ENCODE peak calls at places on chromosomes 7 and 10, in seven cellular contexts. Y is SK-N-SH, U is H1, O is HCT116, Z is GM12878, G is K562, I is HepG2. S is an unnamed sample.

GRCh38 chr7:81155654-81156373 is 237.0 kb upstream of the SEMA3C start:
- DNase-seq in Y (no peak), U (no peak), O (peak), Z (no peak), G (no peak), I (peak), S (no peak)

GRCh38 chr10:132226586-132227405 is 40.0 kb downstream of the DPYSL4 start:
- DNase-seq in Y (no peak), U (no peak), O (no peak), Z (no peak), G (no peak), I (no peak), S (no peak)

GRCh38 chr7:55508301-55509011 is 63.8 kb downstream of the VOPP1 start:
- DNase-seq in Y (no peak), U (no peak), O (no peak), Z (no peak), G (no peak), I (peak), S (no peak)

GRCh38 chr7:87447251-87447650 is 28.2 kb downstream of the ABCB4 start:
- DNase-seq in Y (no peak), U (no peak), O (no peak), Z (no peak), G (no peak), I (no peak), S (no peak)

GRCh38 chr7:2856388-2857169 is 12.5 kb upstream of the GNA12 start:
- DNase-seq in Y (no peak), U (no peak), O (no peak), Z (no peak), G (no peak), I (peak), S (no peak)

GRCh38 chr10:77702166-77702565 is 64.6 kb upstream of the KCNMA1 start:
- DNase-seq in Y (no peak), U (no peak), O (no peak), Z (no peak), G (no peak), I (no peak), S (no peak)

GRCh38 chr7:132298782-132299181 is 277.5 kb downstream of the PLXNA4 start:
- DNase-seq in Y (no peak), U (no peak), O (no peak), Z (no peak), G (no peak), I (no peak), S (no peak)

GRCh38 chr7:87105401-87105800 is 45.9 kb upstream of the ELAPOR2 start:
- DNase-seq in Y (no peak), U (no peak), O (no peak), Z (no peak), G (no peak), I (no peak), S (no peak)

GRCh38 chr10:90148121-90148855 is 446.9 kb downstream of the KIF20B start:
- DNase-seq in Y (peak), U (no peak), O (peak), Z (no peak), G (no peak), I (peak), S (no peak)

GRCh38 chr10:86229378-86229777 is 137.2 kb downstream of the GRID1 start:
- DNase-seq in Y (no peak), U (no peak), O (no peak), Z (no peak), G (no peak), I (no peak), S (no peak)

GRCh38 chr10:9608592-9608991 is 1409.1 kb upstream of the CELF2 start:
- DNase-seq in Y (no peak), U (no peak), O (no peak), Z (no peak), G (no peak), I (no peak), S (no peak)

GRCh38 chr10:16787361-16787791 is 29.8 kb downstream of the RSU1 start:
- DNase-seq in Y (no peak), U (no peak), O (no peak), Z (no peak), G (no peak), I (no peak), S (no peak)

GRCh38 chr7:155292680-155293226 is 4.9 kb upstream of the INSIG1 start:
- DNase-seq in Y (no peak), U (no peak), O (no peak), Z (no peak), G (peak), I (no peak), S (no peak)

GRCh38 chr7:120856621-120857352 is 1.2 kb downstream of the TSPAN12 start:
- DNase-seq in Y (peak), U (no peak), O (peak), Z (peak), G (peak), I (peak), S (no peak)

GRCh38 chr7:155466814-155467675 is 9.1 kb downstream of the EN2 start:
- DNase-seq in Y (peak), U (no peak), O (no peak), Z (no peak), G (no peak), I (peak), S (no peak)

GRCh38 chr10:71725998-71726672 is 6.6 kb upstream of the C10orf105 start:
- DNase-seq in Y (peak), U (no peak), O (no peak), Z (no peak), G (peak), I (peak), S (no peak)

GRCh38 chr7:95723583-95724180 is 48.7 kb upstream of the DYNC1I1 start:
- DNase-seq in Y (peak), U (peak), O (peak), Z (peak), G (peak), I (peak), S (peak)

GRCh38 chr7:151366872-151367207 is 25.2 kb downstream of the NUB1 start:
- DNase-seq in Y (no peak), U (no peak), O (no peak), Z (no peak), G (no peak), I (no peak), S (no peak)

GRCh38 chr10:86644412-86645110 is 9.8 kb upstream of the OPN4 start:
- DNase-seq in Y (peak), U (no peak), O (no peak), Z (peak), G (no peak), I (peak), S (no peak)

GRCh38 chr7:144995495-144995894 is 159.6 kb upstream of the TPK1 start:
- DNase-seq in Y (no peak), U (no peak), O (no peak), Z (no peak), G (no peak), I (no peak), S (no peak)

GRCh38 chr7:116588225-116588624 is 63.4 kb downstream of the CAV1 start:
- DNase-seq in Y (no peak), U (no peak), O (no peak), Z (no peak), G (no peak), I (no peak), S (no peak)

GRCh38 chr7:76262683-76263402 is 39.6 kb upstream of the HSPB1 start:
- DNase-seq in Y (peak), U (peak), O (peak), Z (no peak), G (peak), I (peak), S (peak)

GRCh38 chr7:23603632-23604295 is 6.6 kb downstream of the CCDC126 start:
- DNase-seq in Y (no peak), U (no peak), O (no peak), Z (no peak), G (peak), I (no peak), S (no peak)

GRCh38 chr10:88149906-88150305 is 286.5 kb downstream of the PTEN start:
- DNase-seq in Y (no peak), U (no peak), O (no peak), Z (no peak), G (no peak), I (no peak), S (no peak)

GRCh38 chr10:78177431-78178185 is 143.9 kb downstream of the RPS24 start:
- DNase-seq in Y (no peak), U (no peak), O (no peak), Z (no peak), G (no peak), I (no peak), S (no peak)

GRCh38 chr7:151381333-151382078 is 28.3 kb downstream of the WDR86 start:
- DNase-seq in Y (peak), U (no peak), O (no peak), Z (no peak), G (no peak), I (no peak), S (no peak)

GRCh38 chr10:109929501-109930219 is 6.3 kb upstream of the XPNPEP1 start:
- DNase-seq in Y (no peak), U (no peak), O (no peak), Z (no peak), G (no peak), I (no peak), S (no peak)

GRCh38 chr7:37018954-37019353 is 294.7 kb upstream of the AOAH start:
- DNase-seq in Y (no peak), U (no peak), O (no peak), Z (peak), G (no peak), I (no peak), S (no peak)

GRCh38 chr10:89207801-89208551 is 859 bp upstream of the CH25H start:
- DNase-seq in Y (peak), U (no peak), O (no peak), Z (no peak), G (no peak), I (no peak), S (peak)

GRCh38 chr10:56745490-56745889 is 384.4 kb upstream of the ZWINT start:
- DNase-seq in Y (no peak), U (no peak), O (no peak), Z (no peak), G (no peak), I (no peak), S (no peak)

GRCh38 chr7:1977059-1977875 is 255.5 kb downstream of the MAD1L1 start:
- DNase-seq in Y (no peak), U (no peak), O (no peak), Z (no peak), G (no peak), I (no peak), S (no peak)

GRCh38 chr7:17105701-17106100 is 192.8 kb upstream of the AHR start:
- DNase-seq in Y (no peak), U (no peak), O (no peak), Z (no peak), G (no peak), I (no peak), S (no peak)

GRCh38 chr10:48767752-48768450 is 83.2 kb downstream of the WDFY4 start:
- DNase-seq in Y (no peak), U (no peak), O (no peak), Z (no peak), G (no peak), I (no peak), S (no peak)

GRCh38 chr10:9596368-9596920 is 1421.2 kb upstream of the CELF2 start:
- DNase-seq in Y (no peak), U (no peak), O (no peak), Z (no peak), G (no peak), I (no peak), S (no peak)

GRCh38 chr10:58954163-58954562 is 222.3 kb upstream of the PHYHIPL start:
- DNase-seq in Y (no peak), U (no peak), O (no peak), Z (no peak), G (no peak), I (no peak), S (no peak)

GRCh38 chr10:45000138-45000763 is 472 bp upstream of the ZNF22 start:
- DNase-seq in Y (no peak), U (no peak), O (no peak), Z (no peak), G (no peak), I (no peak), S (no peak)

GRCh38 chr7:2494191-2495130 is 18.3 kb upstream of the GRIFIN start:
- DNase-seq in Y (no peak), U (no peak), O (no peak), Z (no peak), G (no peak), I (no peak), S (no peak)

GRCh38 chr10:50596456-50596855 is 27.3 kb downstream of the SGMS1 start:
- DNase-seq in Y (no peak), U (no peak), O (no peak), Z (no peak), G (no peak), I (no peak), S (no peak)

GRCh38 chr10:113003032-113003431 is 53.0 kb downstream of the TCF7L2 start:
- DNase-seq in Y (no peak), U (no peak), O (no peak), Z (no peak), G (no peak), I (peak), S (no peak)

GRCh38 chr10:59337254-59337653 is 25.1 kb downstream of the FAM13C start:
- DNase-seq in Y (no peak), U (no peak), O (no peak), Z (no peak), G (no peak), I (peak), S (no peak)

DNA sequence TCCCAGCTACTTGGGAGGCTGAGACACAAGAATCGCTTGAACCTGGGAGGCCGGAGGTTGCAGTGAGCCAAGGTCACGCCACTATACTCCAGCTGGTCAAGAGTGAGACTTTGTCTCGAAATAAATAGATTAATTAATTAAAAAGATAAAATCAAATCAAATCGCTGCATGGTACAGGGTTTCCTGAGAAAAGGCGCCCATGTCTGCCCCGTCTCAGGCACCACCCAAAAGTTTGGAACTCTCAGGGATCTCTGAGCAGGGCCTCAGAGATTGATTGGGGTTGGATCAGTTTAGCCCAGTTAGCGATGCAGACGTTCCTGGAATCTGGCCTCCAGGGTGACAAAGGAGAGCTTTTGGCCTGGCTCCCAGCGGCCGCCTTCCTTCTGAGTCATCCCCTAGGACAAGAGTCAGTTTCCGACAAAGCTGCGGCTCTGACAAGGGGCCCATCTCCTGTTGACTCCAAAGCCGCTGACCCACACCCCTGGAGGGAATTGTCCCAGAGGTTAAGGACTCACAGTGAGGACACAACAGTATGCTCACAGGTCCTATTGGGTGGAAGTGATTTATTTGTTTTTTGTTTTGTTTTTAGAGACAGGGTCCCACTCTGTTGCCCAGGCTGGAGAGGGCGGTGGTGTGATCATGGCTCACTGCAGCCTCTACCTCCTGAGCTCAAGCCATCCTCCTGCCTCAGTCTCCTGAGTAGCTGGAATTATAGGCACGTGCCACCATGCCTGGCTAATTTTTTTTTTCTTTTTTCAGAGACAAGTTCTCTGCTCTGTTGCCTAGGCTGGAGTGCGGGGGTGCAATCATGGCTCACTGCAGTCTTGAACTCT is 6.8 kb downstream of the ORAI2 start:
- DNase-seq in Y (peak), U (peak), O (peak), Z (no peak), G (peak), I (peak), S (peak)
- TF ChIP-seq POLR2AphosphoS5 in Y (peak), U (no peak), O (peak), Z (no peak), G (no peak), I (no peak), S (no peak)

DNA sequence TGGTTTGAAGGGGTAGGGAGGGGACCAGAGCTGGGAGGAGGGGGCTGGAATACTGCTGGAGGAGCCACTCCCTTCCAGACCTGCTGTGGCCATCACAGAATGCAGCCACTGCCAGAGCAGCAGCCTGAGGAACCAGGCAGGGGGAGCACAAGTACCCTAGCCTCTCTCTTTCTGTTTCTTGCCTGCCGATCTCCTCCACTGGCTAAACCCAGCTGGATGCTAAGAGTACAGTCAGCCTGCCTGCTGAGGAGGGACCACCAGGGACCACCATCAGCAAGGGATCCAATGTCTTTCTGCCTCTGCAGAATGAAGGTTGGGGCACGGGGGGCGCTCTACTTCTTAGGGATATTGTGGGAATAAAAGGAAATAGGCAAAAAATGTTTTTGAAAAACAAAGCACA is 4.7 kb downstream of the BLVRA start:
- DNase-seq in Y (no peak), U (no peak), O (no peak), Z (no peak), G (no peak), I (no peak), S (no peak)
- TF ChIP-seq SIN3A in Y (no peak), U (no peak), O (no peak), Z (no peak), G (no peak), I (no peak), S (no peak)

DNA sequence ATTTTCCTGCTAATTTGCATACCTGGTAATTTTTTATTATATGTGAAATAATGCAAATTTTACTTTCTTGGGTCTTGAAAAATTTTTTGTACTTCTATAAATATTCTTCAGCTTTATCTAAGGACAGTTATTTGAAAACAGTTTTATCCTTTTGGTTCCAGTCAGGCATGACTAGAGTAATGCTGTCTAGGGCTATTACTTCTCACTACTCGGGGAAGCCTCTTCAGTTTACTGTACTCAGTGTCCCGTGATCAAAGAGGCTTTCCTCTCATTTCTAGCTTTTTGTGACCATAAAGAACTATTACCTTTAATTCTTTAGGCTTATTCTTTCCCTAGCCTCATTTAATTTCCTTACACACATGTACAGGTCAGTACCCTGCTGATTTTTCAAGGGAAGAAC is 153.8 kb upstream of the HDAC9 start:
- DNase-seq in Y (no peak), U (no peak), O (no peak), Z (no peak), G (no peak), I (no peak), S (no peak)
- TF ChIP-seq POLR2AphosphoS5 in Y (no peak), U (no peak), O (no peak), Z (no peak), G (no peak), I (no peak), S (no peak)

GRCh38 chr7:112147752-112148435 is 58.3 kb downstream of the DOCK4 start:
- DNase-seq in Y (peak), U (no peak), O (no peak), Z (no peak), G (no peak), I (no peak), S (no peak)

GRCh38 chr7:112144284-112145059 is 61.7 kb downstream of the DOCK4 start:
- DNase-seq in Y (no peak), U (no peak), O (no peak), Z (no peak), G (no peak), I (no peak), S (no peak)

GRCh38 chr7:112143151-112143550 is 63.0 kb downstream of the DOCK4 start:
- DNase-seq in Y (no peak), U (no peak), O (no peak), Z (no peak), G (no peak), I (no peak), S (no peak)

GRCh38 chr7:112140600-112140999 is 65.6 kb downstream of the DOCK4 start:
- DNase-seq in Y (no peak), U (no peak), O (no peak), Z (no peak), G (no peak), I (no peak), S (no peak)

DNA sequence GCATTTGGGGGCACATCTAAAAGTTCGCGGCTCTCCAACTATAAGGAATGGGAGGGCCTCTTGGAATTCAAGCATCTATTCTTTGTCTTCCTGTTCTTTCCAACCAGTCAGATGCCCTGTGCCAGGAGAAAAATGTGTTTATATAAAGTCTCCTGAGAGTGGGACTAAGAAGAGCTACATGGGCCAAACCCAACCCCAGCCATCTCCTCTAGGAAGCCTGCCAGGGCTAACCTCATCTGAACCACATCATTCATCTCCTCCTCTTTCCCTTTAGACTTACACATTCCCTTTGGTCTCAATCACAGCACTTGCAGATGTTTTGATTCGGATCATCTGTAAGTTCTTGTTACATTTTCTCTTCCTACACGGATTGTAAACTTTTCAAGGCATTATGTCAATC is 62.6 kb downstream of the DOCK4 start:
- DNase-seq in Y (no peak), U (no peak), O (no peak), Z (no peak), G (no peak), I (no peak), S (no peak)
- TF ChIP-seq SIN3A in Y (no peak), U (no peak), O (no peak), Z (no peak), G (no peak), I (no peak), S (no peak)

GRCh38 chr10:30784896-30785605 is 155.5 kb upstream of the LYZL2 start:
- DNase-seq in Y (peak), U (peak), O (no peak), Z (no peak), G (no peak), I (no peak), S (no peak)
- TF ChIP-seq POLR2AphosphoS5 in Y (no peak), U (peak), O (no peak), Z (no peak), G (no peak), I (no peak), S (no peak)

DNA sequence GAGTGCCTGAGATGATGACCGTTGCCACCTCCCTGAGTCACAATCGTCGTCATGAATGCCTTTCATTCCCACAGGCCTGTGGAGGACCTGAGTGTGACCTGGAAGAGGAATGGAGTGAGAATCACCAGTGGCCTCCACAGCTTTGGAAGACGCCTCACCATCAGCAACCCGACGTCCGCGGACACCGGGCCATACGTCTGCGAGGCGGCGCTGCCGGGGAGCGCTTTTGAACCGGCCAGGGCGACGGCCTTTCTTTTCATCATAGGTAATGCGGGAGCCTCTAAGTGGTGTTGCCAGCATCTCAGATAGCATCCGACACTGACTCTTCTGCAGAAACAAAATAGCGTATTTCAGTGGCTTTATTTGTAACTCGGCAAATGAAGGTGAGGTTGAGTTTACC is 650.6 kb downstream of the SDK1 start:
- DNase-seq in Y (no peak), U (no peak), O (no peak), Z (no peak), G (no peak), I (no peak), S (no peak)
- TF ChIP-seq SIN3A in Y (no peak), U (no peak), O (no peak), Z (no peak), G (no peak), I (no peak), S (no peak)

S was measured in Panc1.